ENCODE peak calls at places on chromosome 1, in nine cellular contexts. I, Y, V, J, Q, N, K, H and R are unnamed samples.

GRCh38 chr1:5897281-5897680 is 94.9 kb downstream of the NPHP4 start:
- DNase-seq in I (no peak), H (no peak), Y (no peak), K (peak), J (no peak), Q (no peak), V (no peak), N (no peak), R (no peak)

GRCh38 chr1:63730211-63730610 is 43.6 kb upstream of the ROR1 start:
- DNase-seq in Q (no peak), J (no peak), I (peak), V (no peak), K (peak), H (no peak), Y (no peak), N (no peak), R (no peak)

GRCh38 chr1:213419369-213420030 is 368.5 kb downstream of the RPS6KC1 start:
- DNase-seq in N (no peak), J (no peak), Q (no peak), K (no peak), Y (no peak), H (no peak), V (no peak), I (no peak), R (peak)

GRCh38 chr1:169024800-169025253 is 81.7 kb upstream of the ATP1B1 start:
- DNase-seq in N (no peak), H (no peak), J (no peak), K (no peak), Y (no peak), Q (no peak), I (no peak), V (no peak), R (no peak)

GRCh38 chr1:226882187-226882586 is 11.8 kb downstream of the PSEN2 start:
- DNase-seq in V (no peak), Q (no peak), J (no peak), K (no peak), Y (no peak), H (no peak), N (no peak), I (no peak), R (no peak)

GRCh38 chr1:201286445-201286844 is 3.1 kb downstream of the PKP1 start:
- DNase-seq in Q (no peak), V (no peak), I (no peak), N (no peak), Y (no peak), H (no peak), J (no peak), K (no peak), R (no peak)

GRCh38 chr1:9108056-9108665 is 20.7 kb downstream of the GPR157 start:
- DNase-seq in Q (no peak), J (no peak), I (no peak), H (no peak), V (no peak), K (no peak), N (no peak), Y (no peak), R (no peak)

GRCh38 chr1:203534526-203534925 is 40.6 kb downstream of the OPTC start:
- DNase-seq in I (no peak), H (no peak), J (peak), N (peak), V (no peak), Q (peak), Y (peak), K (no peak), R (no peak)

GRCh38 chr1:229102741-229103480 is 168.0 kb upstream of the RAB4A start:
- DNase-seq in Y (no peak), H (no peak), Q (peak), J (no peak), V (no peak), I (no peak), K (peak), N (no peak), R (no peak)

GRCh38 chr1:6498576-6499111 is 7.2 kb upstream of the PLEKHG5 start:
- DNase-seq in I (no peak), V (no peak), Q (no peak), K (no peak), J (no peak), N (no peak), H (no peak), Y (no peak), R (no peak)

GRCh38 chr1:193083365-193084088 is 21.7 kb downstream of the GLRX2 start:
- DNase-seq in K (no peak), Y (no peak), Q (no peak), H (no peak), V (no peak), I (no peak), J (no peak), N (no peak), R (no peak)

GRCh38 chr1:93042134-93042821 is 36.8 kb upstream of the MTF2 start:
- DNase-seq in Y (no peak), H (no peak), K (no peak), V (no peak), J (no peak), I (no peak), Q (no peak), N (no peak), R (peak)

GRCh38 chr1:229032455-229032854 is 238.5 kb upstream of the RAB4A start:
- DNase-seq in H (no peak), J (no peak), Q (peak), K (no peak), I (no peak), N (no peak), V (no peak), Y (no peak), R (peak)